ENCODE peak calls at places on chromosomes 6 and 20, in six cellular contexts. B, H, Q, Z, A and N are unnamed samples.

GRCh38 chr6:135600086-135600702 is 102.7 kb upstream of the AHI1 start:
- DNase-seq in H (no peak), Z (no peak), Q (no peak), A (no peak), B (no peak), N (no peak)

GRCh38 chr6:22091424-22091948 is 205.3 kb downstream of the PRL start:
- DNase-seq in Z (no peak), A (no peak), Q (no peak), H (no peak), B (no peak), N (no peak)

GRCh38 chr6:109308018-109308492 is 74.2 kb downstream of the CD164 start:
- DNase-seq in H (peak), Z (no peak), B (peak), A (peak), Q (peak), N (peak)

GRCh38 chr6:90409700-90410099 is 113.1 kb upstream of the BACH2 start:
- DNase-seq in A (no peak), H (no peak), Z (no peak), Q (no peak), B (no peak), N (no peak)

GRCh38 chr6:12051861-12052368 is 39.8 kb downstream of the HIVEP1 start:
- DNase-seq in A (no peak), H (peak), Q (no peak), B (peak), Z (no peak), N (no peak)

GRCh38 chr20:35901678-35902544 is 52.4 kb downstream of the SCAND1 start:
- DNase-seq in A (peak), H (peak), Q (peak), Z (peak), B (peak), N (peak)

GRCh38 chr6:149046822-149047246 is 270.7 kb upstream of the TAB2 start:
- DNase-seq in B (peak), H (peak), Z (no peak), A (no peak), Q (no peak), N (no peak)

GRCh38 chr6:33249732-33250625 is 21.7 kb downstream of the VPS52 start:
- DNase-seq in H (peak), A (peak), Z (no peak), Q (peak), B (peak), N (peak)

GRCh38 chr6:163416640-163417253 is 2.2 kb downstream of the QKI start:
- DNase-seq in B (peak), A (peak), Q (peak), Z (peak), H (peak), N (no peak)

GRCh38 chr6:135002974-135003703 is 51.5 kb downstream of the HBS1L start:
- DNase-seq in Q (no peak), H (no peak), Z (no peak), B (no peak), A (no peak), N (no peak)

GRCh38 chr20:49695830-49696229 is 17.8 kb downstream of the B4GALT5 start:
- DNase-seq in A (no peak), Q (no peak), Z (no peak), B (no peak), H (no peak), N (no peak)

GRCh38 chr20:24718696-24719095 is 230.4 kb upstream of the CST7 start:
- DNase-seq in H (no peak), Z (no peak), B (no peak), Q (peak), A (no peak), N (no peak)

GRCh38 chr6:7973603-7974002 is 63.0 kb upstream of the TXNDC5 start:
- DNase-seq in H (no peak), B (no peak), Z (no peak), A (no peak), Q (no peak), N (no peak)

GRCh38 chr20:4835244-4836177 is 113.8 kb downstream of the PRND start:
- DNase-seq in Z (no peak), Q (no peak), A (no peak), B (no peak), H (no peak), N (peak)

GRCh38 chr6:38775870-38776269 is 60.8 kb downstream of the DNAH8 start:
- DNase-seq in H (no peak), A (no peak), B (peak), Z (no peak), Q (no peak), N (no peak)

GRCh38 chr6:156977527-156978291 is 200.5 kb downstream of the ARID1B start:
- DNase-seq in Q (no peak), B (peak), A (peak), Z (no peak), H (peak), N (peak)

GRCh38 chr6:85464722-85465150 is 14.9 kb downstream of the NT5E start:
- DNase-seq in A (peak), B (peak), Z (peak), H (peak), Q (peak), N (peak)

GRCh38 chr20:33653218-33653899 is 8.8 kb upstream of the C20orf144 start:
- DNase-seq in Z (peak), H (peak), B (peak), A (peak), Q (peak), N (no peak)

GRCh38 chr20:50077818-50078601 is 34.9 kb downstream of the UBE2V1 start:
- DNase-seq in H (no peak), Z (no peak), A (no peak), Q (no peak), B (no peak), N (no peak)

GRCh38 chr6:123777554-123777953 is 26.1 kb upstream of the NKAIN2 start:
- DNase-seq in H (no peak), A (no peak), Q (peak), Z (no peak), B (peak), N (no peak)

GRCh38 chr6:72894091-72894490 is 272.2 kb downstream of the KCNQ5 start:
- DNase-seq in H (peak), A (peak), Q (peak), Z (no peak), B (no peak), N (no peak)

GRCh38 chr6:146871613-146872465 is 273.1 kb downstream of the ADGB start:
- DNase-seq in A (peak), Q (peak), B (no peak), Z (no peak), H (peak), N (no peak)

GRCh38 chr20:51641866-51642265 is 99.3 kb upstream of the NFATC2 start:
- DNase-seq in B (no peak), A (no peak), Z (no peak), Q (no peak), H (no peak), N (no peak)

GRCh38 chr6:85111481-85112001 is 338.3 kb upstream of the NT5E start:
- DNase-seq in Z (no peak), B (no peak), A (no peak), H (peak), Q (no peak), N (no peak)

GRCh38 chr6:40735126-40735920 is 148.2 kb upstream of the LRFN2 start:
- DNase-seq in Q (no peak), Z (no peak), A (no peak), B (no peak), H (peak), N (no peak)

GRCh38 chr6:37514377-37514776 is 14.7 kb upstream of the CCDC167 start:
- DNase-seq in A (peak), Z (no peak), H (peak), Q (peak), B (peak), N (no peak)

GRCh38 chr6:88869263-88870023 is 94.0 kb downstream of the RNGTT start:
- DNase-seq in B (peak), Q (peak), A (peak), H (peak), Z (no peak), N (no peak)

GRCh38 chr6:11769816-11770545 is 8.6 kb downstream of the ADTRP start:
- DNase-seq in H (no peak), Z (no peak), B (no peak), Q (no peak), A (no peak), N (no peak)

GRCh38 chr20:40467014-40467413 is 222.0 kb downstream of the MAFB start:
- DNase-seq in Z (no peak), H (no peak), B (no peak), A (no peak), Q (no peak), N (no peak)

GRCh38 chr6:11279213-11279780 is 46.8 kb upstream of the NEDD9 start:
- DNase-seq in H (no peak), B (no peak), Q (peak), A (no peak), Z (no peak), N (no peak)

GRCh38 chr20:52601295-52601971 is 370.7 kb upstream of the TSHZ2 start:
- DNase-seq in H (peak), A (no peak), Z (no peak), B (peak), Q (peak), N (no peak)

GRCh38 chr6:2937627-2938003 is 33.8 kb downstream of the SERPINB6 start:
- DNase-seq in Q (no peak), B (no peak), H (no peak), Z (no peak), A (no peak), N (no peak)

GRCh38 chr6:170388113-170388512 is 81.6 kb downstream of the FAM120B start:
- DNase-seq in B (peak), Q (peak), A (no peak), H (no peak), Z (no peak), N (peak)

GRCh38 chr6:161443868-161444267 is 170.0 kb upstream of the AGPAT4 start:
- DNase-seq in B (no peak), Q (peak), H (peak), Z (no peak), A (no peak), N (no peak)

GRCh38 chr6:47655719-47656595 is 42.4 kb upstream of the ADGRF4 start:
- DNase-seq in H (peak), B (peak), Z (peak), Q (peak), A (peak), N (no peak)